ENCODE peak calls at places on chromosomes 6 and 20, in five cellular contexts. V, L, F, U and J are unnamed samples.

GRCh38 chr6:135067891-135068290 is 13.3 kb upstream of the HBS1L start:
- DNase-seq in F (no peak), V (no peak), L (no peak), U (no peak), J (no peak)

GRCh38 chr6:85425997-85426396 is 23.9 kb upstream of the NT5E start:
- DNase-seq in U (no peak), L (no peak), V (no peak), F (no peak), J (no peak)

GRCh38 chr6:558089-558488 is 98.8 kb downstream of the HUS1B start:
- DNase-seq in L (no peak), V (no peak), U (no peak), F (no peak), J (no peak)

GRCh38 chr6:97068211-97068610 is 143.7 kb downstream of the KLHL32 start:
- DNase-seq in L (no peak), U (no peak), V (no peak), F (no peak), J (no peak)

GRCh38 chr6:105257350-105257749 is 77.5 kb upstream of the POPDC3 start:
- DNase-seq in V (no peak), F (no peak), L (no peak), U (no peak), J (no peak)

GRCh38 chr20:5328228-5328627 is 11.5 kb upstream of the PROKR2 start:
- DNase-seq in V (no peak), L (no peak), U (no peak), F (no peak), J (no peak)

GRCh38 chr6:55212147-55212546 is 37.8 kb downstream of the HCRTR2 start:
- DNase-seq in V (no peak), L (no peak), U (no peak), F (no peak), J (no peak)

GRCh38 chr6:146289816-146290588 is 253.6 kb upstream of the RAB32 start:
- DNase-seq in V (no peak), U (peak), L (no peak), F (no peak), J (no peak)

GRCh38 chr6:129490551-129491245 is 219.3 kb downstream of the ARHGAP18 start:
- DNase-seq in U (peak), L (no peak), F (peak), V (no peak), J (peak)